ENCODE peak calls at places on chromosomes 4 and X, in nine cellular contexts. M, R, G, H, K, X, P, V and F are unnamed samples.

GRCh38 chrX:130109429-130110378 is 593 bp downstream of the ELF4 start:
- DNase-seq in M (no peak), R (no peak), G (peak), H (no peak), K (peak), X (no peak), P (peak), V (no peak), F (peak)

GRCh38 chrX:115226929-115227328 is 7.0 kb downstream of the LRCH2 start:
- DNase-seq in M (no peak), R (peak), G (peak), H (no peak), K (no peak), X (no peak), P (peak), V (no peak), F (peak)

GRCh38 chr4:11632488-11632887 is 203.8 kb upstream of the HS3ST1 start:
- DNase-seq in M (no peak), R (peak), G (no peak), H (no peak), K (no peak), X (no peak), P (no peak), V (no peak), F (no peak)

GRCh38 chrX:19904778-19905367 is 17.5 kb upstream of the SH3KBP1 start:
- DNase-seq in M (no peak), R (peak), G (peak), H (no peak), K (peak), X (peak), P (peak), V (no peak), F (peak)

GRCh38 chrX:19555236-19555635 is 39.9 kb upstream of the MAP3K15 start:
- DNase-seq in M (no peak), R (no peak), G (no peak), H (no peak), K (no peak), X (no peak), P (no peak), V (no peak), F (no peak)

GRCh38 chr4:6663596-6664393 is 23.3 kb downstream of the MRFAP1 start:
- DNase-seq in M (no peak), R (no peak), G (no peak), H (no peak), K (no peak), X (no peak), P (no peak), V (no peak), F (no peak)

GRCh38 chr4:158410272-158410671 is 111.4 kb upstream of the RXFP1 start:
- DNase-seq in M (no peak), R (peak), G (peak), H (no peak), K (no peak), X (no peak), P (peak), V (no peak), F (peak)

GRCh38 chrX:94400488-94400887 is 726.5 kb downstream of the FAM133A start:
- DNase-seq in M (no peak), R (no peak), G (no peak), H (no peak), K (no peak), X (no peak), P (no peak), V (peak), F (no peak)

GRCh38 chr4:144645621-144646522 is at the start of gene HHIP:
- DNase-seq in M (no peak), R (peak), G (peak), H (no peak), K (peak), X (peak), P (peak), V (peak), F (peak)

GRCh38 chrX:130575831-130576404 is 174.1 kb downstream of the RBMX2 start:
- DNase-seq in M (no peak), R (peak), G (peak), H (no peak), K (peak), X (peak), P (peak), V (no peak), F (peak)

GRCh38 chr4:83340692-83341343 is 6.2 kb upstream of the HPSE start:
- DNase-seq in M (no peak), R (no peak), G (no peak), H (no peak), K (no peak), X (no peak), P (no peak), V (no peak), F (no peak)

GRCh38 chrX:136157187-136157586 is 9.9 kb downstream of the FHL1 start:
- DNase-seq in M (no peak), R (no peak), G (no peak), H (no peak), K (no peak), X (peak), P (no peak), V (no peak), F (no peak)

GRCh38 chrX:119895843-119896326 is at the start of gene AKAP14:
- DNase-seq in M (no peak), R (no peak), G (peak), H (no peak), K (no peak), X (no peak), P (no peak), V (no peak), F (no peak)

GRCh38 chr4:84901173-84901572 is 65.3 kb downstream of the WDFY3 start:
- DNase-seq in M (no peak), R (no peak), G (no peak), H (no peak), K (no peak), X (no peak), P (no peak), V (no peak), F (no peak)

GRCh38 chrX:42739258-42739657 is 38.7 kb downstream of the PPP1R2C start:
- DNase-seq in M (no peak), R (peak), G (no peak), H (no peak), K (no peak), X (no peak), P (no peak), V (no peak), F (peak)

GRCh38 chr4:83356899-83357661 is 22.4 kb upstream of the HPSE start:
- DNase-seq in M (no peak), R (peak), G (peak), H (peak), K (no peak), X (no peak), P (no peak), V (no peak), F (peak)

GRCh38 chrX:11365426-11365825 is 72.2 kb downstream of the AMELX start:
- DNase-seq in M (no peak), R (no peak), G (no peak), H (no peak), K (no peak), X (no peak), P (no peak), V (no peak), F (no peak)
- TF ChIP-seq CTCF in M (no peak), R (no peak), G (no peak), H (no peak), K (no peak), X (no peak), P (no peak), V (no peak), F (no peak)

GRCh38 chr4:41359069-41359769 is 102.5 kb downstream of the UCHL1 start:
- DNase-seq in M (no peak), R (no peak), G (no peak), H (no peak), K (peak), X (no peak), P (peak), V (peak), F (no peak)
- TF ChIP-seq CTCF in M (no peak), R (no peak), G (no peak), H (no peak), K (peak), X (no peak), P (peak), V (no peak), F (no peak)

GRCh38 chr4:100061835-100062234 is 111.8 kb upstream of the H2AZ1 start:
- DNase-seq in M (no peak), R (no peak), G (peak), H (no peak), K (no peak), X (no peak), P (no peak), V (no peak), F (no peak)

GRCh38 chr4:100062921-100063320 is 112.8 kb upstream of the H2AZ1 start:
- DNase-seq in M (no peak), R (no peak), G (peak), H (no peak), K (no peak), X (no peak), P (no peak), V (no peak), F (no peak)

GRCh38 chr4:100060765-100061416 is 110.8 kb upstream of the H2AZ1 start:
- DNase-seq in M (no peak), R (no peak), G (no peak), H (no peak), K (no peak), X (peak), P (no peak), V (peak), F (no peak)

GRCh38 chr4:100059467-100059866 is 109.4 kb upstream of the H2AZ1 start:
- DNase-seq in M (no peak), R (no peak), G (no peak), H (no peak), K (no peak), X (no peak), P (no peak), V (no peak), F (no peak)

DNA sequence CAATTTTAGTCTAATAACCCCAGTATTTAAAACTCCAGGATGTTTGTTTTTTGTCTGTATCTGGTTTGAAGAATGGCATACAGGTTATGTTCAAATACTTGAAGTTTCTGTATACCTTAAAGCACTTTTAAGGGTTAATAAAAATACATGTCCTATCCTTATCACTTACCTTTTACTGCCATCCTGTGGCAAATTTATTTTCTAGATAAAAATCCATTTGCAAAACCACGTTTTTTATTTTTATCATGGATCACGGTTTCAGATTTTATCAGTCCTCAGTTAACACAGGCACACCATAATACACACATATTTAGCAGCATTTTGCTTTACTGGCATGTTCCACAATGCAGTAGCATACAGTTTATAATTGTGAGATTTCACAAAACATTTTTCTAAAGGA is 113.3 kb upstream of the H2AZ1 start:
- DNase-seq in M (no peak), R (peak), G (peak), H (no peak), K (no peak), X (no peak), P (no peak), V (no peak), F (no peak)
- TF ChIP-seq CTCF in M (no peak), R (no peak), G (peak), H (no peak), K (no peak), X (no peak), P (no peak), V (no peak), F (no peak)

GRCh38 chrX:110420771-110421498 is 62.3 kb downstream of the RTL9 start:
- DNase-seq in M (no peak), R (peak), G (peak), H (no peak), K (no peak), X (peak), P (no peak), V (no peak), F (no peak)
- TF ChIP-seq CTCF in M (peak), R (peak), G (peak), H (peak), K (peak), X (no peak), P (peak), V (peak), F (peak)

GRCh38 chr4:162839814-162840213 is 326.9 kb downstream of the NAF1 start:
- DNase-seq in M (no peak), R (no peak), G (no peak), H (no peak), K (no peak), X (no peak), P (no peak), V (no peak), F (no peak)
- TF ChIP-seq CTCF in M (no peak), R (no peak), G (no peak), H (no peak), K (no peak), X (no peak), P (peak), V (peak), F (no peak)

GRCh38 chrX:107775734-107776511 is at the start of gene TSC22D3:
- DNase-seq in M (peak), R (peak), G (peak), H (no peak), K (peak), X (peak), P (peak), V (peak), F (peak)

GRCh38 chrX:107776649-107777535 is 641 bp upstream of the NCBP2L start:
- DNase-seq in M (peak), R (peak), G (peak), H (peak), K (peak), X (peak), P (peak), V (no peak), F (peak)

GRCh38 chrX:107780525-107780924 is 3.0 kb downstream of the NCBP2L start:
- DNase-seq in M (no peak), R (no peak), G (no peak), H (no peak), K (no peak), X (no peak), P (no peak), V (no peak), F (no peak)

GRCh38 chrX:107775000-107775733 is 420 bp downstream of the TSC22D3 start:
- DNase-seq in M (no peak), R (no peak), G (no peak), H (no peak), K (no peak), X (peak), P (peak), V (no peak), F (no peak)

DNA sequence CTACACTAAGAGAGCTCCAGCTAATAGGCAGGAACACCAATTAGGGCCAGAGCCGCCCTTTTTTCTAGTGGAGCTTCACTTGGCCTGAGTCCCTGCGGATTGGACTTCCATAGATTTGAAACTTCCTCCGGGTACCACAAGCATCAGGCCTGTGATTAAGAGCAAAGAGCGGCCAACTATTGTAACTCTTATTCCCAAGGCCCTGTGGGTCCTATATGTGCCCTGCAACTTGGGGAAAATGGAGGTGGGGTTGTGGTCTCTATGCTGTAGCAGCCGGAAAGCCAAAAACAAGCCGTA is at the start of gene NCBP2L:
- DNase-seq in M (no peak), R (no peak), G (no peak), H (no peak), K (no peak), X (no peak), P (no peak), V (no peak), F (no peak)
- TF ChIP-seq CTCF in M (no peak), R (no peak), G (no peak), H (no peak), K (no peak), X (no peak), P (no peak), V (no peak), F (no peak)